ENCODE peak calls at places on chromosomes 11 and 22, in seven cellular contexts. Q is H1, H is HCT116, L is K562, Y is GM12878, B is SK-N-SH, J is HepG2. E is an unnamed sample.
A peak's percentile ranks its signal among the peaks of the same experiment; 100 is the strongest.

GRCh38 chr11:123168955-123169484 is 26.0 kb downstream of the CLMP start:
- DNase-seq in L (no peak), J (no peak), Y (no peak), B (no peak), Q (no peak), H (no peak), E (no peak)

GRCh38 chr22:27004434-27004833 is 347.0 kb downstream of the MIAT start:
- DNase-seq in H (no peak), L (peak; percentile 1), Y (no peak), Q (no peak), J (no peak), B (no peak), E (peak; percentile 9)

GRCh38 chr11:18144243-18144642 is 11.9 kb downstream of the MRGPRX3 start:
- DNase-seq in H (no peak), Q (no peak), B (no peak), L (no peak), J (no peak), Y (no peak), E (no peak)

GRCh38 chr11:1323779-1324178 is 14.3 kb upstream of the TOLLIP start:
- DNase-seq in J (no peak), L (no peak), H (no peak), Q (no peak), Y (no peak), B (no peak), E (no peak)

GRCh38 chr22:17131686-17132085 is 10.5 kb upstream of the TMEM121B start:
- DNase-seq in B (no peak), Q (no peak), Y (no peak), J (no peak), L (no peak), H (no peak), E (no peak)

GRCh38 chr11:32288276-32288675 is 147.1 kb downstream of the WT1 start:
- DNase-seq in Q (no peak), Y (no peak), B (no peak), L (peak; percentile 9), H (no peak), J (no peak), E (no peak)

GRCh38 chr11:72643547-72643946 is 30.7 kb downstream of the PDE2A start:
- DNase-seq in J (no peak), L (no peak), B (no peak), H (peak; percentile 31), Q (no peak), Y (no peak), E (no peak)

GRCh38 chr11:110147965-110148709 is 54.9 kb downstream of the ZC3H12C start:
- DNase-seq in Y (no peak), B (no peak), J (no peak), H (peak; percentile 12), L (no peak), Q (no peak), E (no peak)

GRCh38 chr11:70604221-70604620 is 205.9 kb downstream of the CTTN start:
- DNase-seq in B (no peak), J (no peak), Y (no peak), Q (no peak), H (no peak), L (no peak), E (no peak)

GRCh38 chr11:64720167-64720566 is 2.8 kb downstream of the NRXN2 start:
- DNase-seq in J (no peak), Q (no peak), H (no peak), B (no peak), Y (no peak), L (no peak), E (no peak)

GRCh38 chr11:64598106-64598796 is 7.2 kb downstream of the SLC22A12 start:
- DNase-seq in J (no peak), B (peak; percentile 44), H (no peak), L (no peak), Y (no peak), Q (no peak), E (no peak)

DNA sequence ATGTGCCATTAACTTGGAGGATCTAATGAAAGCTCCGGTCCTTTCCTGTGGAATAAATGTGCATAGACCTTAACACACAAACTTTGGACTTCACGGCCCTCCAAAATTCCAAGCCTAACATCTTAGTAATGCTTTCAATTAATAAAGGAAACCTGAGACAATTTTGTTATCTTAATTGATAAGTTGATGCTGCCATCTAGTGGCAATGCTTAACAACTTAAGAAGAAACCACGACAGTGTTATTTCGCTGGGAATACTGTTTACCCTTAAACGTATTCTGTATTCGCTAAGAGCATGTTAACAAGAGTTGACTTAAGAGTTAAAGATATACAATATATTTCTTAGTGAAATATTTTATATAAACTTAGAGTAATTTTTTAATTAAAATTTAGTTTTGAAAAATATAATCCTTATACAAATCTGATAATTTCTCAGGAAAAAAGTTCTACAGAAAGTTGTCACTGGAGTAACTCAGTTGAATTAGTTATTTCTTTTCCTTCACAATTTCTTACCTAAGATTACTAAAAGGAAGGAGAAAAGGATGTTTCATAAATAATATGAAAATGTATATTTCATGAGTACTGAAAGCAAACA is 35.0 kb upstream of the OR9G4 start:
- DNase-seq in Q (no peak), L (peak; percentile 54), J (peak; percentile 49), H (peak; percentile 52), B (peak; percentile 12), Y (no peak), E (peak; percentile 51)
- TF ChIP-seq JUND in Q (no peak), L (no peak), J (no peak), H (no peak), B (no peak), Y (no peak), E (no peak)

DNA sequence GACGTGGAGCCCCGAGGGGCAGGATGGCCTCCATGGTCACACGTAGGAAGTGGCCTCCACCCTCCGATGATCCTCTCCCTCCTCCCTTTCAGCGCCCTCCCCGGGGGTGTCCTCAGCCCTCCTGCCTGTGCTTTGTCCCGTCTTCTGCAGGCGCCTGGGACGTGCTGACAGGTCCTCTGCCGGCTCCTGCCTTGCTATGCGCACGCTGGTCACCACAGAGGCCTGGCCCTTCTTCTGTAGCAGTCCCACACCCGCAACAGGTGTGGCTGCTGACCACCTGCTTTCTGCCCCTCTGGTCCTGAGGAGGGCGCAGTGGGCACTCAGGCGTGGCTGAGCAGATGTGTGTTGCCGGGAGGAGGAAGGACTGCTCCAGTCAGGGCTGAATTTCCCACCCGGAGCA is 27.7 kb upstream of the PPP6R3 start:
- DNase-seq in Q (no peak), B (no peak), J (no peak), L (no peak), H (no peak), Y (no peak), E (no peak)
- TF ChIP-seq JUND in Q (no peak), B (no peak), J (no peak), L (no peak), H (no peak), Y (no peak), E (no peak)

GRCh38 chr11:133955091-133955846 is 1.5 kb downstream of the IGSF9B start:
- DNase-seq in L (no peak), Y (no peak), J (no peak), H (no peak), B (peak; percentile 81), Q (no peak), E (no peak)
- TF ChIP-seq JUND in L (no peak), Y (no peak), J (no peak), H (no peak), B (no peak), Q (peak; percentile 70), E (no peak)

GRCh38 chr11:11451501-11452005 is 98.5 kb upstream of the CSNK2A3 start:
- DNase-seq in H (peak; percentile 46), B (no peak), L (peak; percentile 9), Q (no peak), Y (peak; percentile 56), J (peak; percentile 82), E (no peak)
- TF ChIP-seq JUND in H (no peak), B (no peak), L (no peak), Q (no peak), Y (no peak), J (no peak), E (no peak)